ENCODE peak calls at places on chromosome 6, in ten cellular contexts. C is right lobe of liver; I is CD8-positive, alpha-beta T cell; T is RWPE2; V is OCI-LY7; O is RWPE1; S is A549; F is AG04450; M is CD8-positive, alpha-beta memory T cell; H is neural progenitor cell. K is an unnamed sample.

GRCh38 chr6:138160329-138161117 is 1.2 kb upstream of the ARFGEF3 start:
- DNase-seq in C (no peak), I (no peak), T (no peak), V (no peak), O (no peak), S (no peak), F (no peak), M (no peak), H (peak), K (no peak)

GRCh38 chr6:118187568-118188164 is 280.6 kb downstream of the SLC35F1 start:
- DNase-seq in C (no peak), I (no peak), T (no peak), V (no peak), O (no peak), S (no peak), F (no peak), M (no peak), H (no peak), K (no peak)

GRCh38 chr6:169386431-169387057 is 132.9 kb upstream of the THBS2 start:
- DNase-seq in C (no peak), I (no peak), T (no peak), V (no peak), O (no peak), S (no peak), F (no peak), M (no peak), H (no peak), K (no peak)

GRCh38 chr6:92667843-92668242 is 751.5 kb downstream of the EPHA7 start:
- DNase-seq in C (no peak), I (no peak), T (no peak), V (no peak), O (no peak), S (no peak), F (no peak), M (no peak), H (no peak), K (no peak)

GRCh38 chr6:122621638-122622037 is 11.4 kb downstream of the PKIB start:
- DNase-seq in C (no peak), I (no peak), T (no peak), V (no peak), O (no peak), S (no peak), F (no peak), M (no peak), H (no peak), K (no peak)

GRCh38 chr6:158040051-158040803 is 58.6 kb downstream of the SYNJ2 start:
- DNase-seq in C (no peak), I (no peak), T (no peak), V (no peak), O (peak), S (peak), F (peak), M (no peak), H (no peak), K (peak)

GRCh38 chr6:162999575-163000285 is 272.0 kb downstream of the PACRG start:
- DNase-seq in C (no peak), I (no peak), T (no peak), V (no peak), O (peak), S (no peak), F (no peak), M (no peak), H (no peak), K (no peak)

GRCh38 chr6:10385512-10386132 is 29.3 kb downstream of the TFAP2A start:
- DNase-seq in C (no peak), I (no peak), T (no peak), V (no peak), O (no peak), S (no peak), F (no peak), M (no peak), H (peak), K (no peak)

GRCh38 chr6:15329154-15329781 is 83.4 kb downstream of the JARID2 start:
- DNase-seq in C (no peak), I (no peak), T (no peak), V (no peak), O (peak), S (no peak), F (peak), M (no peak), H (peak), K (no peak)

GRCh38 chr6:79544939-79545450 is 7.8 kb upstream of the LCA5 start:
- DNase-seq in C (no peak), I (no peak), T (peak), V (peak), O (peak), S (peak), F (peak), M (no peak), H (peak), K (peak)

GRCh38 chr6:136831873-136832562 is 9.6 kb downstream of the PEX7 start:
- DNase-seq in C (no peak), I (no peak), T (no peak), V (peak), O (no peak), S (no peak), F (no peak), M (no peak), H (no peak), K (no peak)

GRCh38 chr6:26420607-26421235 is 18.6 kb downstream of the BTN3A1 start:
- DNase-seq in C (no peak), I (no peak), T (no peak), V (peak), O (peak), S (peak), F (no peak), M (peak), H (peak), K (no peak)

GRCh38 chr6:70599187-70599586 is 32.5 kb downstream of the SDHAF4 start:
- DNase-seq in C (no peak), I (no peak), T (no peak), V (no peak), O (no peak), S (no peak), F (no peak), M (peak), H (no peak), K (no peak)

GRCh38 chr6:129183039-129183438 is 300.1 kb downstream of the LAMA2 start:
- DNase-seq in C (no peak), I (no peak), T (no peak), V (no peak), O (no peak), S (no peak), F (no peak), M (no peak), H (no peak), K (no peak)
- H3K27ac ChIP-seq in C (no peak), I (no peak), T (peak), V (no peak), O (no peak), S (no peak), F (no peak), M (no peak), H (no peak), K (no peak)

DNA sequence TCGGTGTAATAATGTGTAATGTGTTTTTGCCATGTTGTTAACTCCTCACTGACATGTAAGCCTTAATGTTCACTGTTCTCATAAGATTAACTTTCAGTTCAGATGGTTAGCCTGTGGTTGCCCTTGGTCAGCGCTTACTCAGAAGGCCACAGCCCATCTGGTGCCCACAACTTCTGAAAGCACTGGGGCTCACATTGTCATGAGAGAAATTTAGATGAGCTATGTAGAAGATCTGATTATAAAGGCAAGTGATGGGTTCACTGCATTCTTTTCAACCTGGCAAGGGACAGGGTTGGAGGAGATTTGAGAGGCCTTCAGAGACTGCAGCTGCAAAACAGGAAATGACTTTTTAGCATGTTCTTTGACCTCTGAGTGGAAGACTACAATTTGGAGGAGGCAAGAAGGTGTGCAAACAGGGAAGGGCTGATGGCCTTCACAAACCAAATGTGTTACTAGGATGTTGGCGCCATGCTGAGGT is 242.3 kb upstream of the SUPT3H start:
- DNase-seq in C (no peak), I (no peak), T (no peak), V (peak), O (no peak), S (no peak), F (no peak), M (no peak), H (no peak), K (no peak)
- H3K27ac ChIP-seq in C (no peak), I (no peak), T (no peak), V (no peak), O (no peak), S (no peak), F (no peak), M (no peak), H (no peak), K (no peak)

GRCh38 chr6:107988570-107988969 is 30.6 kb upstream of the SEC63 start:
- DNase-seq in C (no peak), I (no peak), T (no peak), V (no peak), O (no peak), S (no peak), F (no peak), M (no peak), H (no peak), K (no peak)
- H3K27ac ChIP-seq in C (no peak), I (no peak), T (no peak), V (no peak), O (no peak), S (no peak), F (no peak), M (no peak), H (no peak), K (no peak)

GRCh38 chr6:139446768-139447167 is 72.3 kb upstream of the CITED2 start:
- DNase-seq in C (no peak), I (no peak), T (no peak), V (no peak), O (no peak), S (no peak), F (no peak), M (no peak), H (no peak), K (no peak)

GRCh38 chr6:139446104-139446715 is 71.8 kb upstream of the CITED2 start:
- DNase-seq in C (no peak), I (no peak), T (no peak), V (no peak), O (no peak), S (no peak), F (no peak), M (no peak), H (no peak), K (no peak)

GRCh38 chr6:139448094-139448649 is 73.7 kb upstream of the CITED2 start:
- DNase-seq in C (no peak), I (no peak), T (no peak), V (no peak), O (no peak), S (no peak), F (no peak), M (no peak), H (no peak), K (no peak)

GRCh38 chr6:139449611-139450000 is 75.2 kb upstream of the CITED2 start:
- DNase-seq in C (no peak), I (no peak), T (no peak), V (no peak), O (no peak), S (no peak), F (no peak), M (no peak), H (no peak), K (no peak)

GRCh38 chr6:139448998-139449610 is 74.7 kb upstream of the CITED2 start:
- DNase-seq in C (no peak), I (no peak), T (no peak), V (no peak), O (no peak), S (no peak), F (no peak), M (no peak), H (no peak), K (no peak)
- H3K27ac ChIP-seq in C (no peak), I (no peak), T (no peak), V (no peak), O (no peak), S (no peak), F (no peak), M (peak), H (no peak), K (no peak)

K was measured in psoas muscle.